ENCODE peak calls at places on chromosomes 13 and 19, in six cellular contexts. X is hepatocyte, F is uterus, L is tibial nerve, Y is colonic mucosa, U is H7. V is an unnamed sample.
A peak's percentile ranks its signal among the peaks of the same experiment; 100 is the strongest.

GRCh38 chr13:92317066-92317465 is 909.5 kb upstream of the GPC6 start:
- DNase-seq in X (no peak), F (no peak), L (no peak), Y (no peak), U (no peak), V (no peak)

GRCh38 chr13:39159393-39159792 is 121.1 kb downstream of the NHLRC3 start:
- DNase-seq in X (no peak), F (no peak), L (no peak), Y (no peak), U (no peak), V (no peak)

GRCh38 chr19:32837531-32837930 is 32.0 kb downstream of the SLC7A9 start:
- DNase-seq in X (no peak), F (no peak), L (no peak), Y (no peak), U (no peak), V (no peak)

GRCh38 chr19:51552996-51553725 is 17.9 kb upstream of the ZNF175 start:
- DNase-seq in X (peak; percentile 72), F (no peak), L (peak; percentile 54), Y (peak; percentile 63), U (peak; percentile 66), V (peak; percentile 60)

GRCh38 chr13:24261566-24261965 is 47.8 kb upstream of the C1QTNF9 start:
- DNase-seq in X (no peak), F (no peak), L (no peak), Y (no peak), U (no peak), V (no peak)

GRCh38 chr19:1956868-1957492 is 16.0 kb downstream of the CSNK1G2 start:
- DNase-seq in X (no peak), F (peak; percentile 42), L (no peak), Y (no peak), U (peak; percentile 92), V (no peak)

GRCh38 chr19:58033741-58034475 is at the start of gene ZSCAN1:
- DNase-seq in X (peak; percentile 97), F (peak; percentile 67), L (peak; percentile 38), Y (peak; percentile 78), U (peak; percentile 90), V (peak; percentile 94)

GRCh38 chr13:24127116-24127631 is 33.3 kb upstream of the SPATA13 start:
- DNase-seq in X (peak; percentile 66), F (no peak), L (no peak), Y (peak; percentile 82), U (no peak), V (no peak)

GRCh38 chr13:101838305-101838835 is 385.9 kb downstream of the ITGBL1 start:
- DNase-seq in X (no peak), F (no peak), L (no peak), Y (no peak), U (no peak), V (no peak)

GRCh38 chr13:41137951-41138350 is 5.3 kb upstream of the KBTBD6 start:
- DNase-seq in X (no peak), F (no peak), L (no peak), Y (no peak), U (no peak), V (no peak)

GRCh38 chr19:48561412-48561811 is 9.4 kb downstream of the SULT2B1 start:
- DNase-seq in X (no peak), F (no peak), L (no peak), Y (no peak), U (peak; percentile 5), V (no peak)

GRCh38 chr19:19269952-19270694 is 3.0 kb downstream of the TM6SF2 start:
- DNase-seq in X (peak; percentile 4), F (no peak), L (no peak), Y (no peak), U (peak; percentile 90), V (no peak)

GRCh38 chr19:47608908-47609879 is at the start of gene BICRA:
- DNase-seq in X (peak; percentile 95), F (peak; percentile 82), L (peak; percentile 57), Y (peak; percentile 74), U (peak; percentile 94), V (peak; percentile 91)

GRCh38 chr19:6719540-6719861 is 949 bp downstream of the C3 start:
- DNase-seq in X (no peak), F (no peak), L (no peak), Y (no peak), U (no peak), V (no peak)

GRCh38 chr19:6718111-6718740 is 2.2 kb downstream of the C3 start:
- DNase-seq in X (no peak), F (no peak), L (no peak), Y (no peak), U (peak; percentile 92), V (no peak)

GRCh38 chr19:6717036-6717435 is 3.4 kb downstream of the C3 start:
- DNase-seq in X (no peak), F (no peak), L (no peak), Y (no peak), U (peak; percentile 51), V (no peak)

GRCh38 chr19:6718741-6719539 is 1.5 kb downstream of the C3 start:
- DNase-seq in X (peak; percentile 67), F (no peak), L (no peak), Y (no peak), U (peak; percentile 97), V (peak; percentile 38)

GRCh38 chr19:6717441-6717971 is 2.9 kb downstream of the C3 start:
- DNase-seq in X (no peak), F (no peak), L (no peak), Y (no peak), U (no peak), V (no peak)
- H3K27me3 ChIP-seq in X (no peaks in the 10 kb centered on the region), F (no peaks in the 10 kb centered on the region), L (no peaks in the 10 kb centered on the region), Y (no peaks in the 10 kb centered on the region), U (no peaks in the 10 kb centered on the region), V (no peaks in the 10 kb centered on the region)

GRCh38 chr13:73715114-73715909 is 418.9 kb downstream of the KLF12 start:
- DNase-seq in X (no peak), F (no peak), L (no peak), Y (no peak), U (no peak), V (no peak)

GRCh38 chr13:73714522-73714921 is 419.7 kb downstream of the KLF12 start:
- DNase-seq in X (no peak), F (no peak), L (no peak), Y (no peak), U (no peak), V (no peak)

GRCh38 chr13:73717632-73718031 is 416.6 kb downstream of the KLF12 start:
- DNase-seq in X (peak; percentile 16), F (no peak), L (no peak), Y (no peak), U (no peak), V (no peak)

GRCh38 chr13:73718248-73718647 is 416.0 kb downstream of the KLF12 start:
- DNase-seq in X (no peak), F (no peak), L (no peak), Y (no peak), U (no peak), V (no peak)

DNA sequence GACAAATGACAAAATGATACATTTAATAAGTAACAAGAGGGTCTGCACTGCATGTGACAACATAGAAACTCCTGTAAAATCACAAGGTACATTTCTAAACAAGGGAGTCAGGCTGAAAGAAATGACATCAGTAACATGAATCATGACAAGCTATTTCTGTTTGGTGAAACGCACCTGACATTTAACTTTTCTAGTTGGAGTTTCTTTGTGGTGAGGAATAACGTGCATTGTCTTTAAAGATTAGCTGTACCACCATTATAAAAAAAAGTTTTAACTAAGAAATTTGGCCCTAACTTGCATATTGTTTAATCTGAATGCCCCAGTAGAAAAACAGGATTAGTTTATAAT is 418.3 kb downstream of the KLF12 start:
- DNase-seq in X (no peak), F (no peak), L (no peak), Y (no peak), U (no peak), V (no peak)
- H3K4me3 ChIP-seq in X (no peak overlapping the region), F (no peak overlapping the region), L (no peak overlapping the region), Y (no peak overlapping the region), U (no peak overlapping the region), V (no peak overlapping the region)

GRCh38 chr13:79946556-79946955 is 394.4 kb downstream of the SPRY2 start:
- DNase-seq in X (no peak), F (no peak), L (no peak), Y (no peak), U (no peak), V (no peak)

GRCh38 chr13:79941752-79942151 is 399.2 kb downstream of the SPRY2 start:
- DNase-seq in X (no peak), F (no peak), L (no peak), Y (no peak), U (no peak), V (no peak)

DNA sequence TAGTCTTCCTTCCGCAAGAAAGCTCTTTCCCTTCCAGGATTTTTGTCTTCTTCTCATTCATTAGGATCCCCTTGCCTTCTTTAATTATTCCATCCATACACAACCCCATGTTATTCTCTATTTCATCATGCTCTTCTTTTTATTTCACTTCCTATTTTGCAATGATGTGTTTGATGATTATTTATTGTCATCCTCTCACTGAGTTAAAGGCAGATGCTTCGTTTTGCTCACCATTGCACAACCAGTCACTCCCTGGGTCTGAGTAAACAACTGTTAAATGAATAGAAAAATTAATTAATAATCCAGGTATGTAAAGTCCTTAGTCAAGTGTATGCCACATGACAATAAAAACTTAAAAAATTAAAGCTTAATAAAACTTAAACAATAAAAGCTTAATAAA is 397.3 kb downstream of the SPRY2 start:
- DNase-seq in X (no peak), F (no peak), L (no peak), Y (no peak), U (no peak), V (no peak)
- H3K27me3 ChIP-seq in X (no peaks in the 10 kb centered on the region), F (no peaks in the 10 kb centered on the region), L (no peaks in the 10 kb centered on the region), Y (no peaks in the 10 kb centered on the region), U (no peaks in the 10 kb centered on the region), V (no peaks in the 10 kb centered on the region)

DNA sequence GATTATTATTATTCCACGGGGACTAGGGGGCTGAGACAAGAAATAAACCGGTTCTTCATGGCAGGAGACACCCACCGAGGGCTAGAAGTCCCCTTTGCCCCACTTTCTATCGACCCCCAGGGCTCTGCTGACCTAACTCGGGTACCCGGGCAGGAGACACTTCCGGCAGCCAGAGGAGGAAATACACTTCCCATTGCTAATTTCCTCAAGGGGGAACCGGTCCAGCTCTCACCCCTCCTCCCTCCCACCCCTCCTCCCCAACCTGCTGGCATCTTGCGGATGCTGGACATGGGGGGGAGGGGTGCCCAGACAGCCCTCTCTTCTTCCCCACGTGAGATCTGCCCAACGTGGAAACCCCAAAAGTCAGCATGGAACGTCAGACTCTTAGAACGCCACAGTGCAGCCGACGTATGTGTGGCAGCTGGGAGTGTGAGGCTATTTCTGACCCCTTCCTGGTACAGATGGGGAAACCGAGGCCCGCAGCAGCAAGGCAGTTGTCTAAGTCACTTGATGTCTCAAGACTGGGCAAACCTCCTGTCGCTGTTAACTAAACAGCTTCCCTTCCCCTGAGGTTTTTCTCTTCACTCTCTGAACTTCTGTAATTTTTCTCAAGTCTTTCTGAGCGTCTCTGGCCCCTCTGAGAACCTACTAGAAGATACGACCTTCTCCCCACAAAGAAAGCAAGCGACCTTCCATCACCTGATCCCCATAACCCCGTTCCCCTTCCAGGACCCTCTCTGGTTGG is 3.6 kb downstream of the GPR4 start:
- DNase-seq in X (no peak), F (peak; percentile 30), L (no peak), Y (no peak), U (peak; percentile 58), V (no peak)
- H3K4me3 ChIP-seq in X (no peak overlapping the region), F (no peak overlapping the region), L (no peak overlapping the region), Y (no peak overlapping the region), U (peak overlapping the region; percentile 40), V (peak overlapping the region; percentile 15)

V was measured in BE2C.